ENCODE peak calls at places on chromosomes 5 and 9, in nine cellular contexts. O is NCI-H1417; U is HEK293T; W is AG08396; R is activated CD8-positive, alpha-beta memory T cell treated with anti-CD3 and anti-CD28 coated beads for 4 hours; D is endothelial cell of umbilical vein; Q is activated CD4-positive, alpha-beta T cell treated with anti-CD3 and anti-CD28 coated beads, Interleukin-2, amount 10 ng/mL, durations not matched to agents 7 days and 5 days; F is endothelial cell; V is iris pigment epithelial cell. Z is an unnamed sample.

GRCh38 chr5:55915783-55916182 is 64.6 kb downstream of the IL31RA start:
- DNase-seq in O (no peak), U (no peak), W (no peak), R (no peak), D (no peak), Q (no peak), F (no peak), V (no peak), Z (no peak)

GRCh38 chr5:29169851-29170250 is 2023.6 kb upstream of the CDH6 start:
- DNase-seq in O (no peak), U (no peak), W (no peak), R (no peak), D (no peak), Q (no peak), F (no peak), V (no peak), Z (no peak)

GRCh38 chr9:82327641-82328040 is 339.1 kb downstream of the SPATA31D1 start:
- DNase-seq in O (no peak), U (no peak), W (no peak), R (no peak), D (no peak), Q (no peak), F (no peak), V (no peak), Z (no peak)

GRCh38 chr9:91580136-91580535 is 156.5 kb upstream of the NFIL3 start:
- DNase-seq in O (no peak), U (no peak), W (peak; percentile 30), R (no peak), D (no peak), Q (no peak), F (no peak), V (peak; percentile 34), Z (no peak)

GRCh38 chr5:23528677-23529076 is 21.3 kb downstream of the PRDM9 start:
- DNase-seq in O (no peak), U (no peak), W (no peak), R (no peak), D (no peak), Q (no peak), F (no peak), V (no peak), Z (no peak)

GRCh38 chr9:38371495-38371894 is 21.0 kb upstream of the ALDH1B1 start:
- DNase-seq in O (peak; percentile 37), U (no peak), W (no peak), R (no peak), D (no peak), Q (peak; percentile 52), F (no peak), V (no peak), Z (no peak)

GRCh38 chr5:124812771-124813358 is 66.4 kb upstream of the ZNF608 start:
- DNase-seq in O (no peak), U (no peak), W (no peak), R (no peak), D (peak; percentile 82), Q (no peak), F (peak; percentile 28), V (no peak), Z (no peak)

GRCh38 chr5:50699737-50700136 is 33.3 kb downstream of the PARP8 start:
- DNase-seq in O (no peak), U (no peak), W (no peak), R (peak; percentile 10), D (no peak), Q (no peak), F (no peak), V (no peak), Z (no peak)

GRCh38 chr5:171992305-171992704 is 14.1 kb downstream of the FBXW11 start:
- DNase-seq in O (no peak), U (no peak), W (no peak), R (no peak), D (no peak), Q (no peak), F (no peak), V (no peak), Z (no peak)

GRCh38 chr5:155906046-155906445 is 420.9 kb upstream of the SGCD start:
- DNase-seq in O (no peak), U (no peak), W (no peak), R (no peak), D (no peak), Q (no peak), F (peak; percentile 8), V (no peak), Z (no peak)

GRCh38 chr5:88666761-88667186 is 216.2 kb downstream of the MEF2C start:
- DNase-seq in O (no peak), U (no peak), W (no peak), R (no peak), D (peak; percentile 39), Q (peak; percentile 24), F (no peak), V (no peak), Z (no peak)

GRCh38 chr5:83096660-83097334 is 19.4 kb downstream of the XRCC4 start:
- DNase-seq in O (no peak), U (no peak), W (no peak), R (no peak), D (no peak), Q (no peak), F (no peak), V (peak; percentile 30), Z (no peak)

GRCh38 chr5:132813599-132814440 is 718 bp downstream of the SOWAHA start:
- DNase-seq in O (peak; percentile 32), U (peak; percentile 61), W (no peak), R (no peak), D (peak; percentile 21), Q (peak; percentile 24), F (peak; percentile 38), V (peak; percentile 30), Z (no peak)

GRCh38 chr9:34203275-34204010 is 24.6 kb downstream of the UBAP1 start:
- DNase-seq in O (no peak), U (no peak), W (no peak), R (no peak), D (no peak), Q (no peak), F (no peak), V (no peak), Z (no peak)

GRCh38 chr5:137415231-137415681 is 83.9 kb downstream of the SPOCK1 start:
- DNase-seq in O (no peak), U (no peak), W (peak; percentile 22), R (no peak), D (peak; percentile 11), Q (no peak), F (no peak), V (peak; percentile 46), Z (no peak)